ENCODE peak calls at places on chromosomes 4 and X, in seven cellular contexts. Z, H, U, B, X, C and N are unnamed samples. For H3K4me1, the result is how much of the 10 kb centered on the place peaks cover.

GRCh38 chrX:24464836-24465523 is at the start of gene PDK3:
- DNase-seq in Z (peak), H (peak), U (peak), B (peak), X (peak), C (peak), N (peak)

GRCh38 chr4:169222768-169223167 is 48.0 kb downstream of the SH3RF1 start:
- DNase-seq in Z (no peak), H (peak), U (no peak), B (no peak), X (no peak), C (no peak), N (no peak)

GRCh38 chrX:13837290-13837745 is 20.4 kb upstream of the GPM6B start:
- DNase-seq in Z (no peak), H (no peak), U (no peak), B (no peak), X (no peak), C (no peak), N (no peak)

GRCh38 chr4:110953191-110953590 is 330.3 kb upstream of the PITX2 start:
- DNase-seq in Z (no peak), H (no peak), U (no peak), B (no peak), X (no peak), C (no peak), N (no peak)

GRCh38 chr4:182235016-182235415 is 8.2 kb upstream of the TENM3 start:
- DNase-seq in Z (no peak), H (no peak), U (no peak), B (no peak), X (no peak), C (no peak), N (no peak)

GRCh38 chrX:39675619-39676018 is 422.1 kb downstream of the BCOR start:
- DNase-seq in Z (no peak), H (peak), U (no peak), B (peak), X (no peak), C (no peak), N (peak)

GRCh38 chr4:56641494-56642051 is 39.5 kb downstream of the HOPX start:
- DNase-seq in Z (no peak), H (no peak), U (no peak), B (no peak), X (peak), C (no peak), N (no peak)

GRCh38 chr4:151251922-151252321 is 25.0 kb upstream of the PRSS48 start:
- DNase-seq in Z (no peak), H (no peak), U (no peak), B (no peak), X (no peak), C (no peak), N (no peak)

GRCh38 chr4:115674485-115674884 is 561.1 kb upstream of the NDST4 start:
- DNase-seq in Z (no peak), H (no peak), U (no peak), B (no peak), X (no peak), C (no peak), N (no peak)

GRCh38 chrX:13747836-13748235 is 13.3 kb downstream of the OFD1 start:
- DNase-seq in Z (peak), H (peak), U (no peak), B (no peak), X (peak), C (peak), N (no peak)

GRCh38 chr4:127985989-127986388 is 20.8 kb downstream of the ABHD18 start:
- DNase-seq in Z (no peak), H (no peak), U (no peak), B (no peak), X (no peak), C (no peak), N (no peak)

GRCh38 chr4:169164669-169165415 is 105.9 kb downstream of the SH3RF1 start:
- DNase-seq in Z (no peak), H (no peak), U (no peak), B (no peak), X (peak), C (no peak), N (no peak)

GRCh38 chrX:115190636-115191489 is 1.7 kb downstream of the RBMXL3 start:
- DNase-seq in Z (no peak), H (no peak), U (no peak), B (no peak), X (no peak), C (no peak), N (no peak)

GRCh38 chr4:77443941-77444340 is 161.7 kb upstream of the CXCL13 start:
- DNase-seq in Z (no peak), H (no peak), U (no peak), B (no peak), X (peak), C (no peak), N (no peak)

GRCh38 chrX:42484233-42484632 is 293.7 kb downstream of the PPP1R2C start:
- DNase-seq in Z (no peak), H (no peak), U (no peak), B (no peak), X (no peak), C (no peak), N (no peak)

GRCh38 chrX:15177316-15177715 is 92.6 kb downstream of the ASB9 start:
- DNase-seq in Z (no peak), H (no peak), U (no peak), B (no peak), X (no peak), C (no peak), N (no peak)

GRCh38 chrX:148310402-148311200 is 189.8 kb upstream of the AFF2 start:
- DNase-seq in Z (peak), H (no peak), U (no peak), B (no peak), X (no peak), C (no peak), N (no peak)

GRCh38 chr4:81198151-81198550 is 16.9 kb downstream of the PRKG2 start:
- DNase-seq in Z (no peak), H (no peak), U (no peak), B (no peak), X (no peak), C (no peak), N (no peak)

GRCh38 chrX:118682258-118683014 is 45.0 kb upstream of the IL13RA1 start:
- DNase-seq in Z (no peak), H (no peak), U (no peak), B (no peak), X (no peak), C (no peak), N (no peak)

GRCh38 chrX:40174594-40175415 is 77.0 kb upstream of the BCOR start:
- DNase-seq in Z (no peak), H (peak), U (peak), B (peak), X (no peak), C (no peak), N (peak)

GRCh38 chr4:153943738-153944415 is 155.0 kb upstream of the SFRP2 start:
- DNase-seq in Z (no peak), H (no peak), U (no peak), B (no peak), X (no peak), C (no peak), N (no peak)

GRCh38 chrX:150036181-150036580 is 97.9 kb upstream of the EOLA2 start:
- DNase-seq in Z (no peak), H (peak), U (no peak), B (no peak), X (peak), C (no peak), N (no peak)

GRCh38 chrX:129842510-129843208 is 1.0 kb downstream of the ZDHHC9 start:
- DNase-seq in Z (no peak), H (peak), U (peak), B (peak), X (peak), C (no peak), N (peak)

GRCh38 chrX:129843209-129843458 is 552 bp downstream of the ZDHHC9 start:
- DNase-seq in Z (no peak), H (no peak), U (no peak), B (no peak), X (no peak), C (peak), N (no peak)

GRCh38 chrX:129846686-129847085 is 3.0 kb upstream of the ZDHHC9 start:
- DNase-seq in Z (no peak), H (no peak), U (no peak), B (no peak), X (no peak), C (no peak), N (no peak)

GRCh38 chrX:129845616-129846190 is 2.0 kb upstream of the ZDHHC9 start:
- DNase-seq in Z (no peak), H (no peak), U (no peak), B (no peak), X (no peak), C (no peak), N (no peak)

GRCh38 chrX:129843459-129844306 is at the start of gene ZDHHC9:
- DNase-seq in Z (peak), H (peak), U (peak), B (peak), X (peak), C (peak), N (peak)
- TF ChIP-seq POLR2A in Z (no peak), H (peak), U (peak), B (peak), X (peak), C (peak), N (peak)

GRCh38 chr4:18847276-18847890 is 825.8 kb upstream of the LCORL start:
- DNase-seq in Z (no peak), H (no peak), U (no peak), B (no peak), X (no peak), C (no peak), N (peak)

GRCh38 chr4:18842431-18842830 is 820.9 kb upstream of the LCORL start:
- DNase-seq in Z (no peak), H (no peak), U (no peak), B (no peak), X (no peak), C (no peak), N (no peak)

GRCh38 chr4:18846313-18846712 is 824.8 kb upstream of the LCORL start:
- DNase-seq in Z (no peak), H (no peak), U (no peak), B (no peak), X (no peak), C (no peak), N (no peak)

GRCh38 chr4:18840499-18840898 is 818.9 kb upstream of the LCORL start:
- DNase-seq in Z (no peak), H (no peak), U (no peak), B (no peak), X (no peak), C (no peak), N (no peak)

GRCh38 chr4:18844726-18845125 is 823.2 kb upstream of the LCORL start:
- DNase-seq in Z (no peak), H (no peak), U (no peak), B (no peak), X (peak), C (no peak), N (no peak)
- H3K27ac ChIP-seq in Z (no peak), H (no peak), U (no peak), B (no peak), X (no peak), C (no peak), N (no peak)

DNA sequence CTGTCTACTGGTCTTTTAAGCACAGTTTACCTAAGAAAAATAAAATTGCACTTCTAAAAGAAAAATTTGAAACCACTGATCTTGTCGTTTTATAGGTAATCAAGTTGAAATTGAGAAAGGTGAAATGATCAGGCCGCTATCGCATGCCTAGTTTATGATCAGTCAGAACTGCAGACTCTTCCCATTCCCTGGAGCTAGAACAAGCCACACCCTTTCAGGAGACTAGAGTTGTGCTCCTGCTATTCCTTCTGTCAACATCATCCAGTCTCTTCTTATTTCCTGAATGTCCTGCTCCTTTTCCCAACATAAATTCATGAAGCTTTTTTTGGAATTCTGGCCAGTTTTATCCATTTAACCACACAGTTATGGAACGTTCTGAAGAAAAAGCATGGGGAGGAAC is 135.1 kb downstream of the SLC7A11 start:
- DNase-seq in Z (no peak), H (no peak), U (no peak), B (no peak), X (no peak), C (no peak), N (no peak)
- H3K4me1 ChIP-seq in Z (under half), H (under half), U (under half), B (under half), X (under half), C (under half), N (under half)

GRCh38 chr4:2761035-2761923 is 5.1 kb upstream of the TNIP2 start:
- DNase-seq in Z (no peak), H (peak), U (no peak), B (peak), X (no peak), C (peak), N (no peak)
- TF ChIP-seq POLR2A in Z (peak), H (peak), U (no peak), B (no peak), X (no peak), C (no peak), N (no peak)